ENCODE peak calls at places on chromosome 11, in four cellular contexts. Q, P, Z and R are unnamed samples.

GRCh38 chr11:127859941-127860354 is 727.4 kb downstream of the ETS1 start:
- DNase-seq in P (no peak), Q (no peak), Z (peak; percentile 76), R (no peak)

GRCh38 chr11:61120099-61120864 is 18.0 kb downstream of the CD5 start:
- DNase-seq in Z (no peak), P (peak; percentile 40), Q (no peak), R (no peak)

GRCh38 chr11:2798951-2799761 is 86.4 kb downstream of the CDKN1C start:
- DNase-seq in Q (no peak), P (peak; percentile 3), Z (no peak), R (no peak)

GRCh38 chr11:18726040-18726439 is at the start of gene IGSF22:
- DNase-seq in P (no peak), Q (no peak), Z (no peak), R (no peak)

GRCh38 chr11:4677948-4678347 is 19.7 kb downstream of the OR51E2 start:
- DNase-seq in Q (no peak), Z (no peak), P (no peak), R (no peak)

GRCh38 chr11:129287920-129288319 is 87.7 kb upstream of the BARX2 start:
- DNase-seq in Q (no peak), Z (no peak), P (no peak), R (no peak)

GRCh38 chr11:12201016-12201985 is 90.9 kb downstream of the MICAL2 start:
- DNase-seq in Q (no peak), P (no peak), Z (peak; percentile 94), R (no peak)

GRCh38 chr11:119382101-119382500 is 611 bp upstream of the USP2 start:
- DNase-seq in P (no peak), Z (peak; percentile 40), Q (no peak), R (no peak)

GRCh38 chr11:15166204-15166603 is 51.5 kb downstream of the INSC start:
- DNase-seq in P (no peak), Z (peak; percentile 49), Q (no peak), R (no peak)

GRCh38 chr11:79982185-79982584 is 541.4 kb upstream of the TENM4 start:
- DNase-seq in Q (no peak), P (no peak), Z (no peak), R (no peak)

GRCh38 chr11:19121646-19122045 is 4.7 kb downstream of the ZDHHC13 start:
- DNase-seq in P (peak; percentile 10), Q (no peak), Z (peak; percentile 35), R (no peak)

GRCh38 chr11:40188848-40189247 is 1270.6 kb downstream of the LRRC4C start:
- DNase-seq in Z (no peak), Q (no peak), P (no peak), R (peak; percentile 53)

GRCh38 chr11:17439316-17439782 is 37.3 kb downstream of the ABCC8 start:
- DNase-seq in Z (no peak), P (peak; percentile 38), Q (no peak), R (no peak)